ENCODE peak calls at places on chromosomes 4 and X, in eight cellular contexts. M is IMR-90, O is EL, V is iris pigment epithelial cell, Q is lower leg skin, J is cardiac fibroblast, D is A549, U is C1 segment of cervical spinal cord. X is an unnamed sample.

GRCh38 chr4:15776871-15777648 is 1.1 kb upstream of the CD38 start:
- DNase-seq in M (no peak), O (no peak), V (no peak), Q (no peak), J (no peak), D (no peak), U (no peak), X (no peak)

GRCh38 chr4:41957634-41958033 is 22.4 kb downstream of the TMEM33 start:
- DNase-seq in M (peak), O (peak), V (peak), Q (no peak), J (peak), D (peak), U (no peak), X (no peak)

GRCh38 chr4:113292371-113293042 is 243.1 kb downstream of the ANK2 start:
- DNase-seq in M (peak), O (peak), V (no peak), Q (no peak), J (peak), D (no peak), U (peak), X (peak)

GRCh38 chr4:9800878-9801277 is 19.4 kb downstream of the DRD5 start:
- DNase-seq in M (no peak), O (no peak), V (no peak), Q (no peak), J (no peak), D (no peak), U (no peak), X (no peak)

GRCh38 chr4:149796381-149796780 is 19.3 kb downstream of the IQCM start:
- DNase-seq in M (no peak), O (no peak), V (no peak), Q (no peak), J (no peak), D (no peak), U (no peak), X (no peak)

GRCh38 chr4:186260117-186260503 is 5.9 kb upstream of the F11 start:
- DNase-seq in M (no peak), O (no peak), V (no peak), Q (no peak), J (no peak), D (no peak), U (no peak), X (no peak)

GRCh38 chr4:77226939-77227705 is 70.1 kb downstream of the CCNG2 start:
- DNase-seq in M (no peak), O (no peak), V (no peak), Q (no peak), J (no peak), D (no peak), U (no peak), X (no peak)

GRCh38 chr4:108359936-108360681 is 191.4 kb upstream of the LEF1 start:
- DNase-seq in M (no peak), O (no peak), V (no peak), Q (no peak), J (no peak), D (no peak), U (no peak), X (no peak)

GRCh38 chr4:59695355-59696053 is 1504.6 kb upstream of the ADGRL3 start:
- DNase-seq in M (no peak), O (no peak), V (no peak), Q (no peak), J (no peak), D (no peak), U (no peak), X (no peak)

GRCh38 chr4:150078041-150078995 is at the start of gene DCLK2:
- DNase-seq in M (peak), O (peak), V (peak), Q (peak), J (peak), D (peak), U (peak), X (peak)

GRCh38 chr4:168188754-168189153 is 96.4 kb downstream of the ANXA10 start:
- DNase-seq in M (no peak), O (no peak), V (no peak), Q (no peak), J (no peak), D (no peak), U (no peak), X (no peak)

GRCh38 chr4:171676555-171677215 is 136.5 kb upstream of the GALNTL6 start:
- DNase-seq in M (no peak), O (no peak), V (no peak), Q (no peak), J (no peak), D (no peak), U (no peak), X (no peak)

GRCh38 chr4:110959041-110959643 is 336.3 kb upstream of the PITX2 start:
- DNase-seq in M (peak), O (peak), V (peak), Q (no peak), J (peak), D (no peak), U (no peak), X (no peak)

GRCh38 chr4:27594917-27595316 is 734.3 kb downstream of the STIM2 start:
- DNase-seq in M (no peak), O (no peak), V (peak), Q (no peak), J (no peak), D (no peak), U (no peak), X (no peak)

GRCh38 chr4:141788169-141788915 is 152.0 kb downstream of the IL15 start:
- DNase-seq in M (peak), O (peak), V (peak), Q (no peak), J (peak), D (no peak), U (no peak), X (no peak)

GRCh38 chrX:73289039-73289438 is 74.4 kb upstream of the NAP1L2 start:
- DNase-seq in M (no peak), O (no peak), V (no peak), Q (no peak), J (no peak), D (no peak), U (no peak), X (no peak)

GRCh38 chrX:153609917-153610833 is 11.2 kb upstream of the CCNQ start:
- DNase-seq in M (peak), O (peak), V (peak), Q (peak), J (peak), D (peak), U (peak), X (peak)

GRCh38 chr4:118879409-118879808 is 9.2 kb upstream of the SYNPO2 start:
- DNase-seq in M (no peak), O (no peak), V (no peak), Q (no peak), J (no peak), D (no peak), U (no peak), X (no peak)

GRCh38 chr4:8185280-8185679 is 13.8 kb upstream of the SH3TC1 start:
- DNase-seq in M (peak), O (peak), V (peak), Q (no peak), J (peak), D (no peak), U (no peak), X (no peak)

GRCh38 chr4:40194602-40195161 is 2.1 kb upstream of the RHOH start:
- DNase-seq in M (peak), O (peak), V (peak), Q (no peak), J (peak), D (no peak), U (no peak), X (no peak)

GRCh38 chrX:67585401-67585800 is 41.6 kb downstream of the AR start:
- DNase-seq in M (peak), O (no peak), V (peak), Q (no peak), J (no peak), D (no peak), U (no peak), X (no peak)

GRCh38 chr4:189081831-189082230 is 858.8 kb upstream of the FRG1 start:
- DNase-seq in M (peak), O (peak), V (peak), Q (no peak), J (no peak), D (no peak), U (no peak), X (no peak)

GRCh38 chr4:126627255-126627654 is 1005.5 kb upstream of the INTU start:
- DNase-seq in M (peak), O (peak), V (peak), Q (no peak), J (peak), D (no peak), U (no peak), X (no peak)

GRCh38 chr4:52028970-52029369 is 8.8 kb upstream of the LRRC66 start:
- DNase-seq in M (peak), O (peak), V (peak), Q (no peak), J (peak), D (no peak), U (no peak), X (no peak)